ENCODE peak calls at places on chromosomes 3 and 15, in four cellular contexts. One of them, this sample, is unnamed.

GRCh38 chr15:55835866-55836265 is 92.9 kb upstream of the PRTG start:
- DNase-seq in H7: no peak
- DNase-seq in body of pancreas: no peak
- DNase-seq in stimulated activated naive CD8-positive, alpha-beta T cell treated with anti-CD3 and anti-CD28 coated beads, Interleukin-15, amount 100 ng/mL, for 72 hours: no peak
- DNase-seq in this sample: no peak

GRCh38 chr3:4586381-4586780 is 93.2 kb downstream of the ITPR1 start:
- DNase-seq in body of pancreas: no peak
- DNase-seq in H7: no peak
- DNase-seq in stimulated activated naive CD8-positive, alpha-beta T cell treated with anti-CD3 and anti-CD28 coated beads, Interleukin-15, amount 100 ng/mL, for 72 hours: no peak
- DNase-seq in this sample: no peak

GRCh38 chr3:13079051-13079450 is 5.8 kb upstream of the IQSEC1 start:
- DNase-seq in H7: no peak
- DNase-seq in stimulated activated naive CD8-positive, alpha-beta T cell treated with anti-CD3 and anti-CD28 coated beads, Interleukin-15, amount 100 ng/mL, for 72 hours: no peak
- DNase-seq in body of pancreas: no peak
- DNase-seq in this sample: no peak

GRCh38 chr15:25763206-25763880 is 99.8 kb downstream of the ATP10A start:
- DNase-seq in H7: no peak
- DNase-seq in stimulated activated naive CD8-positive, alpha-beta T cell treated with anti-CD3 and anti-CD28 coated beads, Interleukin-15, amount 100 ng/mL, for 72 hours: no peak
- DNase-seq in body of pancreas: no peak
- DNase-seq in this sample: no peak

GRCh38 chr15:70480196-70480856 is 283.0 kb downstream of the UACA start:
- DNase-seq in H7: no peak
- DNase-seq in body of pancreas: peak; percentile 46
- DNase-seq in stimulated activated naive CD8-positive, alpha-beta T cell treated with anti-CD3 and anti-CD28 coated beads, Interleukin-15, amount 100 ng/mL, for 72 hours: peak; percentile 72
- DNase-seq in this sample: peak; percentile 61

GRCh38 chr3:85312326-85312725 is 353.5 kb downstream of the CADM2 start:
- DNase-seq in H7: no peak
- DNase-seq in body of pancreas: no peak
- DNase-seq in stimulated activated naive CD8-positive, alpha-beta T cell treated with anti-CD3 and anti-CD28 coated beads, Interleukin-15, amount 100 ng/mL, for 72 hours: no peak
- DNase-seq in this sample: no peak

GRCh38 chr3:141979050-141979671 is 102.7 kb downstream of the ATP1B3 start:
- DNase-seq in H7: no peak
- DNase-seq in body of pancreas: no peak
- DNase-seq in stimulated activated naive CD8-positive, alpha-beta T cell treated with anti-CD3 and anti-CD28 coated beads, Interleukin-15, amount 100 ng/mL, for 72 hours: no peak
- DNase-seq in this sample: no peak

GRCh38 chr15:70140543-70141375 is 43.0 kb upstream of the TLE3 start:
- DNase-seq in body of pancreas: peak; percentile 54
- DNase-seq in H7: peak; percentile 75
- DNase-seq in stimulated activated naive CD8-positive, alpha-beta T cell treated with anti-CD3 and anti-CD28 coated beads, Interleukin-15, amount 100 ng/mL, for 72 hours: no peak
- DNase-seq in this sample: peak; percentile 16

GRCh38 chr3:39532777-39533176 is 65.3 kb downstream of the MOBP start:
- DNase-seq in stimulated activated naive CD8-positive, alpha-beta T cell treated with anti-CD3 and anti-CD28 coated beads, Interleukin-15, amount 100 ng/mL, for 72 hours: no peak
- DNase-seq in H7: no peak
- DNase-seq in body of pancreas: no peak
- DNase-seq in this sample: no peak

GRCh38 chr3:120689395-120689794 is 7.4 kb upstream of the HGD start:
- DNase-seq in H7: no peak
- DNase-seq in body of pancreas: no peak
- DNase-seq in stimulated activated naive CD8-positive, alpha-beta T cell treated with anti-CD3 and anti-CD28 coated beads, Interleukin-15, amount 100 ng/mL, for 72 hours: no peak
- DNase-seq in this sample: no peak